ENCODE peak calls at places on chromosomes 11 and 22, in four cellular contexts. J is HCT116, Q is K562, F is H1. K is an unnamed sample.
A peak's percentile ranks its signal among the peaks of the same experiment; 100 is the strongest.

GRCh38 chr22:20247608-20248171 is 20.4 kb downstream of the RTN4R start:
- DNase-seq in J (no peak), Q (no peak), F (no peak), K (no peak)

GRCh38 chr22:32996276-32996675 is 61.9 kb downstream of the SYN3 start:
- DNase-seq in J (no peak), Q (no peak), F (no peak), K (no peak)

GRCh38 chr22:26502688-26503561 is 9.3 kb downstream of the TFIP11 start:
- DNase-seq in J (no peak), Q (peak; percentile 37), F (peak; percentile 56), K (no peak)

GRCh38 chr22:46627806-46628482 is 7.8 kb downstream of the GRAMD4 start:
- DNase-seq in J (no peak), Q (no peak), F (no peak), K (no peak)

GRCh38 chr11:107591446-107592236 is 694 bp downstream of the ELMOD1 start:
- DNase-seq in J (no peak), Q (no peak), F (peak; percentile 71), K (no peak)

GRCh38 chr22:19375435-19375834 is 56.1 kb downstream of the HIRA start:
- DNase-seq in J (no peak), Q (no peak), F (no peak), K (no peak)

GRCh38 chr11:101582242-101583052 is 1.4 kb downstream of the TRPC6 start:
- DNase-seq in J (no peak), Q (no peak), F (peak; percentile 54), K (no peak)

GRCh38 chr22:33853200-33854097 is 66.8 kb downstream of the LARGE1 start:
- DNase-seq in J (no peak), Q (no peak), F (no peak), K (no peak)

GRCh38 chr11:14384338-14384737 is 25.4 kb upstream of the RRAS2 start:
- DNase-seq in J (no peak), Q (no peak), F (no peak), K (no peak)

GRCh38 chr11:14386081-14386480 is 27.1 kb upstream of the RRAS2 start:
- DNase-seq in J (no peak), Q (no peak), F (no peak), K (no peak)

GRCh38 chr11:14390669-14391068 is 31.7 kb upstream of the RRAS2 start:
- DNase-seq in J (no peak), Q (no peak), F (no peak), K (no peak)

GRCh38 chr11:14386895-14387480 is 28.0 kb upstream of the RRAS2 start:
- DNase-seq in J (no peak), Q (peak; percentile 30), F (peak; percentile 66), K (no peak)

DNA sequence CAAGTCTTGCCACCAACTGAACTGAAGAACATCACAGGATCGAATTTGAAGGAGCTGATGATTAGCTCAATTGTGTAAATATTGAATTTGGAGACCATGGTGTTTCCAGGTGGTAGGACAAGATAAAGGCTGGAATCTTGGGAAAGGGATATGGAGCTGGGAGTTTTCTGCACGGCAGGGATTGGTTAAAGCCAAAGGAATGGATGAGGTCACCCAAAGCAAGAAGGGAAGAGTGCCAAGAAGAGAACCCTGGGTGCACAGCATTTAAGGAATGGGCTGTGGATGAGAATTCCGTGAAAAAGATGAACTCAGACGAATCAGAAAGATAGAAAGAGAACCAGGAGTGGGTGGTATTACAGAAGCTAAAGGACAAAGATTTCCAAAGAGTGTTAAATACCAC is 29.4 kb upstream of the RRAS2 start:
- DNase-seq in J (no peak), Q (no peak), F (no peak), K (no peak)
- H3K4me1 ChIP-seq in J (no peaks in the 10 kb centered on the region), Q (no peaks in the 10 kb centered on the region), F (peaks cover 6% of the 10 kb centered on the region), K (no peaks in the 10 kb centered on the region)

DNA sequence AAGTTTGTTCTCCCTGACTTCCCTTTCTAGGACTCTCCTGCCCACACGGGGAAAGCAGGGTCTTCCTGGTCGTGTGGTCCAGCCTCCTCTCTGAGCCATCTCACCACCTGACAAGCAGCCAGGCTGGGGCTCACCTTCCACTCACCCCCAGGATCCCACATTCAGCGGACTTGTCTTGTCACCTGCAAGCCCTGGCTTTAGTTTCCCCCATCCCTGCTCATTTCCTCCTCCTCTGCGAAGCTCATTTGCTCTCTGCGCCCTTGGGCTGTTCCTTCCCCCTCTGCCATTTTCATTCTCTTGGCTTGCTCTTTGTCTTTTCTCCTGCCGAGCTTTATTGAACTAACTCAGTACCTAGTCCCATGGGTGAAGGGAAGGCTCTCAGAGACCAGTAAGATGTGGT is 1.9 kb downstream of the ST14 start:
- DNase-seq in J (no peak), Q (no peak), F (no peak), K (no peak)
- H3K4me3 ChIP-seq in J (no peak overlapping the region), Q (no peak overlapping the region), F (no peak overlapping the region), K (no peak overlapping the region)

GRCh38 chr11:122399375-122399774 is 256.1 kb upstream of the UBASH3B start:
- DNase-seq in J (no peak), Q (no peak), F (no peak), K (no peak)
- TF ChIP-seq SIN3A in J (no peak), Q (no peak), F (no peak), K (no peak)

GRCh38 chr22:39232806-39233735 is 11.7 kb downstream of the PDGFB start:
- DNase-seq in J (no peak), Q (no peak), F (no peak), K (no peak)
- H3K4me1 ChIP-seq in J (peaks cover 28% of the 10 kb centered on the region), Q (peaks cover 16% of the 10 kb centered on the region), F (peaks cover 47% of the 10 kb centered on the region), K (peaks cover 41% of the 10 kb centered on the region)

DNA sequence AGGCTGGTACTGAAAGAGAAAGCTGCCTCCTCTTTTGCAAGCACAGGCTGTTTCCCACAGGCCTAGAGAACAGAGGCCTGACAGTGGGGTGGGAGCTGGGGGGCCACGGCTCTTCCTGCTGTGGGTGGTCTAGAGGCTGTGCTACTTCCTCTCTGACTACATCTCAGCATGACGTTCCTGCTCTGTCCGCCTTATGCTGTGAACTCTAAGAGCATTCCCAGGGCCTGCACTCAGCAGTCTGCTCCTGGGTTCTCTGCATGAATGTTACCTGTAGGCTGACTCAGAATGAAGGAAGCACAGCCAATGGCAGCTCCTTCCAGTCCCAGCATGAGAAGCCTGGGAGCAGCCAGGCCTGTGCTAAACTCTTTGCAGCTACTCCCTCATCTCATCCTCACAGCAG is 534.3 kb downstream of the NTM start:
- DNase-seq in J (no peak), Q (no peak), F (peak; percentile 58), K (no peak)
- H3K4me3 ChIP-seq in J (no peak overlapping the region), Q (no peak overlapping the region), F (no peak overlapping the region), K (no peak overlapping the region)

GRCh38 chr11:96000064-96000463 is 76.2 kb upstream of the MTMR2 start:
- DNase-seq in J (no peak), Q (no peak), F (no peak), K (no peak)
- TF ChIP-seq SIN3A in J (no peak), Q (no peak), F (no peak), K (no peak)

DNA sequence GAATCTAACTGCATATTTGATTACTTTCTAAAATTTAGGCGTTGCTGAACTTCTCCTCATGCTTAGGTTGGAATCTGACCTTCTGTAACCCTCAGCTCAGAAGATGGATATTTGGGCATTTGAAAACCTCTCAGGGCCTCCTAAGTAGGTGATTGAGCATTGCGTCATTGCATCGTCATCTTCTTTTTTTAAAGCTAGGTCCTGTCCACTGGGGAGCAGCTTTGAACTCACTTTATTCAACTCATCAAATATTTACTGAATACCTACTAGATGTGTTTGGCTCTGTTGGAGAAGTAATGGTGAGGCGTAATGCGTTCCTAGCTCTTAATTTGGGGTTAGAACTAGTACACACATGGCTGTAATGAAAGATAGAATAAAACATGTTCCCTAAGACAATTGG is 56.8 kb downstream of the ZBTB16 start:
- DNase-seq in J (no peak), Q (no peak), F (no peak), K (no peak)
- H3K4me1 ChIP-seq in J (no peaks in the 10 kb centered on the region), Q (no peaks in the 10 kb centered on the region), F (no peaks in the 10 kb centered on the region), K (no peaks in the 10 kb centered on the region)

GRCh38 chr11:826836-827145 is 928 bp upstream of the CRACR2B start:
- DNase-seq in J (no peak), Q (peak; percentile 57), F (no peak), K (no peak)

GRCh38 chr11:829116-829945 is 1.6 kb downstream of the CRACR2B start:
- DNase-seq in J (no peak), Q (no peak), F (peak; percentile 76), K (no peak)

GRCh38 chr11:827146-827860 is 416 bp upstream of the CRACR2B start:
- DNase-seq in J (no peak), Q (peak; percentile 78), F (peak; percentile 91), K (no peak)

GRCh38 chr11:828501-829115 is 889 bp downstream of the CRACR2B start:
- DNase-seq in J (no peak), Q (no peak), F (no peak), K (no peak)

GRCh38 chr11:827861-828167 is at the start of gene CRACR2B:
- DNase-seq in J (no peak), Q (peak; percentile 72), F (no peak), K (no peak)
- H3K4me3 ChIP-seq in J (peak within 1 kb of the TSS; percentile 65), Q (peak within 1 kb of the TSS; percentile 52), F (peak within 1 kb of the TSS; percentile 54), K (peak within 1 kb of the TSS; percentile 78)

GRCh38 chr11:78030429-78031325 is 7.6 kb upstream of the KCTD14 start:
- DNase-seq in J (no peak), Q (no peak), F (no peak), K (no peak)
- TF ChIP-seq SIN3A in J (peak; percentile 39), Q (no peak), F (no peak), K (no peak)

DNA sequence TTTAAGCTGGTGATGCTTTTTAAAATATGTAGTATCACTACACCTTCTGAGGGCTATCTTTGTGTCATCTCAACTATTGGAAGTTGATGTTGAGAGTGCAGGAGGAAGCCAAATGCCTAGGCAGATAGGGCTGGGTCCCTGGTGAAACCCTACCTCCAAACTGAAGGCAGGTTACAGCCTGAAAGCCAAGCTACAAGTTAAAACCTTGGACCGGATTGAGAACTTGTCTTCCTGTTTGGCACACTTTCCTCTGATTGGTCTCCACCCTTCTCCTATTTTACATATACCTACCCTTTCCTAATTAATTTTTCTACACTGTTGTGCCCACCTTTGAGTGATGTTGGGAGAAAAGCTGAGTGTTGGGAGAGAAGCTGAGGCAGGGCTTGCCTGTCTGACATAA is 287.8 kb upstream of the CNTN5 start:
- DNase-seq in J (no peak), Q (no peak), F (no peak), K (no peak)
- H3K4me1 ChIP-seq in J (no peaks in the 10 kb centered on the region), Q (no peaks in the 10 kb centered on the region), F (no peaks in the 10 kb centered on the region), K (no peaks in the 10 kb centered on the region)

K was measured in Panc1.